ENCODE peak calls at places on chromosome 4, in five cellular contexts. One of them, this sample, is unnamed.
A peak's percentile ranks its signal among the peaks of the same experiment; 100 is the strongest.

GRCh38 chr4:146916479-146917076 is 29.1 kb downstream of the TTC29 start:
- DNase-seq in HepG2: peak; percentile 10
- DNase-seq in K562: peak; percentile 22
- DNase-seq in SK-N-SH: peak; percentile 7
- DNase-seq in HCT116: peak; percentile 26
- DNase-seq in this sample: peak; percentile 44

GRCh38 chr4:36010531-36010930 is 233.8 kb downstream of the ARAP2 start:
- DNase-seq in K562: no peak
- DNase-seq in HepG2: no peak
- DNase-seq in SK-N-SH: no peak
- DNase-seq in HCT116: no peak
- DNase-seq in this sample: no peak

GRCh38 chr4:168765726-168766125 is 244.3 kb downstream of the CBR4 start:
- DNase-seq in HCT116: no peak
- DNase-seq in HepG2: no peak
- DNase-seq in K562: no peak
- DNase-seq in SK-N-SH: no peak
- DNase-seq in this sample: no peak

GRCh38 chr4:187558391-187558790 is 437.2 kb upstream of the ZFP42 start:
- DNase-seq in SK-N-SH: no peak
- DNase-seq in K562: no peak
- DNase-seq in HepG2: no peak
- DNase-seq in HCT116: no peak
- DNase-seq in this sample: no peak

GRCh38 chr4:114036426-114036825 is 57.0 kb upstream of the ARSJ start:
- DNase-seq in K562: no peak
- DNase-seq in SK-N-SH: no peak
- DNase-seq in HCT116: no peak
- DNase-seq in HepG2: no peak
- DNase-seq in this sample: no peak

GRCh38 chr4:37946503-37947179 is 13.6 kb upstream of the PTTG2 start:
- DNase-seq in HepG2: no peak
- DNase-seq in HCT116: no peak
- DNase-seq in K562: no peak
- DNase-seq in SK-N-SH: no peak
- DNase-seq in this sample: no peak

GRCh38 chr4:56628592-56628991 is 52.5 kb downstream of the HOPX start:
- DNase-seq in K562: no peak
- DNase-seq in SK-N-SH: no peak
- DNase-seq in HepG2: no peak
- DNase-seq in HCT116: no peak
- DNase-seq in this sample: no peak

GRCh38 chr4:25085621-25086020 is 54.9 kb upstream of the LGI2 start:
- DNase-seq in HepG2: no peak
- DNase-seq in K562: no peak
- DNase-seq in SK-N-SH: no peak
- DNase-seq in HCT116: no peak
- DNase-seq in this sample: no peak

GRCh38 chr4:35934370-35934981 is 309.8 kb downstream of the ARAP2 start:
- DNase-seq in HCT116: peak; percentile 12
- DNase-seq in SK-N-SH: peak; percentile 3
- DNase-seq in HepG2: peak; percentile 7
- DNase-seq in K562: no peak
- DNase-seq in this sample: no peak

GRCh38 chr4:955161-955921 is 18.0 kb downstream of the DGKQ start:
- DNase-seq in HCT116: no peak
- DNase-seq in HepG2: no peak
- DNase-seq in SK-N-SH: peak; percentile 15
- DNase-seq in K562: no peak
- DNase-seq in this sample: no peak

GRCh38 chr4:5827108-5828004 is 65.5 kb downstream of the CRMP1 start:
- DNase-seq in K562: no peak
- DNase-seq in SK-N-SH: no peak
- DNase-seq in HCT116: no peak
- DNase-seq in HepG2: no peak
- DNase-seq in this sample: no peak

GRCh38 chr4:121898150-121898549 is 27.9 kb upstream of the BBS7 start:
- DNase-seq in K562: no peak
- DNase-seq in HepG2: no peak
- DNase-seq in HCT116: peak; percentile 10
- DNase-seq in SK-N-SH: no peak
- DNase-seq in this sample: no peak

GRCh38 chr4:151039733-151040132 is 24.6 kb upstream of the LRBA start:
- DNase-seq in K562: no peak
- DNase-seq in HCT116: no peak
- DNase-seq in HepG2: no peak
- DNase-seq in SK-N-SH: no peak
- DNase-seq in this sample: no peak

GRCh38 chr4:48780867-48781219 is 764 bp upstream of the FRYL start:
- DNase-seq in K562: no peak
- DNase-seq in HepG2: peak; percentile 31
- DNase-seq in SK-N-SH: peak; percentile 9
- DNase-seq in HCT116: no peak
- DNase-seq in this sample: peak; percentile 39

GRCh38 chr4:123579961-123580360 is 183.4 kb downstream of the SPRY1 start:
- DNase-seq in K562: no peak
- DNase-seq in HCT116: no peak
- DNase-seq in SK-N-SH: no peak
- DNase-seq in HepG2: no peak
- DNase-seq in this sample: no peak

GRCh38 chr4:149518471-149518870 is 297.2 kb downstream of the IQCM start:
- DNase-seq in SK-N-SH: no peak
- DNase-seq in K562: no peak
- DNase-seq in HCT116: no peak
- DNase-seq in HepG2: no peak
- DNase-seq in this sample: no peak

GRCh38 chr4:168397611-168398169 is 79.1 kb upstream of the DDX60 start:
- DNase-seq in HepG2: no peak
- DNase-seq in K562: no peak
- DNase-seq in SK-N-SH: no peak
- DNase-seq in HCT116: no peak
- DNase-seq in this sample: no peak

DNA sequence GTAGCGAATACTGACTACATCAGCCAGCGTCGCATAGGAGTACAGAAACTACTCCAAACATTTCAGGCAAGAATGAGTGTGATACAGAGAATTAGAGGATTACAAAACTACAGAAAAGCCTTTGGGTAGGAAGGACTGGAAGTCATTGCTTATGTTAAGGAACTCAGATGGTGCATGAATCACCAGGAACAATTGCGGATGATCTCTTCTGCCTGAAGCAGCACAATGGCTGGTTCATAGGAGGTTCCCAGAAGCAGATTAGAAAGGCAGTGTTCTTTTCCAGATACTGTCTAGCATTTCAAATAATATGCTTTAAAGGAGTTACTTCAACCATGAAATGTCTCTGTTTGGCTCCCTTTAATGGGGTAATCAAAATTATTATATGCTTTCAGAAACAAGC is 42.5 kb upstream of the MAP9 start:
- DNase-seq in K562: no peak
- DNase-seq in HCT116: no peak
- DNase-seq in SK-N-SH: no peak
- DNase-seq in HepG2: no peak
- DNase-seq in this sample: no peak
- TF ChIP-seq JUND in K562: no peak
- TF ChIP-seq JUND in HCT116: no peak
- TF ChIP-seq JUND in SK-N-SH: no peak
- TF ChIP-seq JUND in HepG2: no peak
- TF ChIP-seq JUND in this sample: no peak

GRCh38 chr4:102638621-102639020 is 122.1 kb downstream of the MANBA start:
- DNase-seq in HCT116: no peak
- DNase-seq in HepG2: no peak
- DNase-seq in K562: no peak
- DNase-seq in SK-N-SH: no peak
- DNase-seq in this sample: no peak
- TF ChIP-seq JUND in HCT116: no peak
- TF ChIP-seq JUND in HepG2: no peak
- TF ChIP-seq JUND in K562: no peak
- TF ChIP-seq JUND in SK-N-SH: no peak
- TF ChIP-seq JUND in this sample: no peak

GRCh38 chr4:138952405-138952804 is 63.2 kb upstream of the NOCT start:
- DNase-seq in HepG2: no peak
- DNase-seq in HCT116: no peak
- DNase-seq in SK-N-SH: no peak
- DNase-seq in K562: no peak
- DNase-seq in this sample: no peak
- TF ChIP-seq JUND in HepG2: no peak
- TF ChIP-seq JUND in HCT116: peak; percentile 48
- TF ChIP-seq JUND in SK-N-SH: no peak
- TF ChIP-seq JUND in K562: no peak
- TF ChIP-seq JUND in this sample: no peak

GRCh38 chr4:99610605-99611172 is 36.1 kb downstream of the MTTP start:
- DNase-seq in K562: no peak
- DNase-seq in SK-N-SH: no peak
- DNase-seq in HCT116: no peak
- DNase-seq in HepG2: no peak
- DNase-seq in this sample: no peak
- TF ChIP-seq JUND in K562: no peak
- TF ChIP-seq JUND in SK-N-SH: no peak
- TF ChIP-seq JUND in HCT116: no peak
- TF ChIP-seq JUND in HepG2: no peak
- TF ChIP-seq JUND in this sample: no peak